ENCODE peak calls at places on chromosomes 12 and 14, in four cellular contexts. E, D, Y and I are unnamed samples.
A peak's percentile ranks its signal among the peaks of the same experiment; 100 is the strongest.

GRCh38 chr14:73843296-73843695 is 8.3 kb upstream of the PTGR2 start:
- DNase-seq in E (no peak), D (no peak), Y (no peak), I (no peak)

GRCh38 chr14:103056322-103057027 is 874 bp downstream of the CDC42BPB start:
- DNase-seq in E (no peak), D (no peak), Y (peak; percentile 54), I (peak; percentile 89)

GRCh38 chr12:132460571-132460970 is 29.4 kb upstream of the FBRSL1 start:
- DNase-seq in E (no peak), D (no peak), Y (no peak), I (peak; percentile 11)

GRCh38 chr12:131130311-131130911 is 176.7 kb downstream of the ADGRD1 start:
- DNase-seq in E (no peak), D (no peak), Y (no peak), I (no peak)

GRCh38 chr14:48125654-48126053 is 450.2 kb upstream of the MDGA2 start:
- DNase-seq in E (no peak), D (no peak), Y (no peak), I (no peak)

GRCh38 chr14:50590464-50590863 is 30.5 kb downstream of the ATL1 start:
- DNase-seq in E (no peak), D (no peak), Y (no peak), I (no peak)

GRCh38 chr12:30967026-30967425 is 40.5 kb downstream of the TSPAN11 start:
- DNase-seq in E (no peak), D (no peak), Y (no peak), I (no peak)

GRCh38 chr14:54776361-54777001 is 126.1 kb downstream of the GCH1 start:
- DNase-seq in E (peak; percentile 9), D (no peak), Y (no peak), I (peak; percentile 72)

GRCh38 chr12:73964641-73965040 is 573.0 kb upstream of the ATXN7L3B start:
- DNase-seq in E (no peak), D (no peak), Y (no peak), I (no peak)

GRCh38 chr14:92040431-92041040 is 677 bp upstream of the TRIP11 start:
- DNase-seq in E (no peak), D (no peak), Y (peak; percentile 59), I (no peak)

GRCh38 chr14:68955164-68955921 is 23.8 kb downstream of the ACTN1 start:
- DNase-seq in E (no peak), D (no peak), Y (no peak), I (no peak)

GRCh38 chr12:57092876-57093411 is 4.0 kb downstream of the NAB2 start:
- DNase-seq in E (no peak), D (no peak), Y (no peak), I (no peak)

GRCh38 chr12:108457734-108458361 is 57.2 kb upstream of the FICD start:
- DNase-seq in E (no peak), D (no peak), Y (no peak), I (no peak)

GRCh38 chr14:91195881-91196280 is 48.6 kb downstream of the GPR68 start:
- DNase-seq in E (no peak), D (no peak), Y (no peak), I (no peak)

DNA sequence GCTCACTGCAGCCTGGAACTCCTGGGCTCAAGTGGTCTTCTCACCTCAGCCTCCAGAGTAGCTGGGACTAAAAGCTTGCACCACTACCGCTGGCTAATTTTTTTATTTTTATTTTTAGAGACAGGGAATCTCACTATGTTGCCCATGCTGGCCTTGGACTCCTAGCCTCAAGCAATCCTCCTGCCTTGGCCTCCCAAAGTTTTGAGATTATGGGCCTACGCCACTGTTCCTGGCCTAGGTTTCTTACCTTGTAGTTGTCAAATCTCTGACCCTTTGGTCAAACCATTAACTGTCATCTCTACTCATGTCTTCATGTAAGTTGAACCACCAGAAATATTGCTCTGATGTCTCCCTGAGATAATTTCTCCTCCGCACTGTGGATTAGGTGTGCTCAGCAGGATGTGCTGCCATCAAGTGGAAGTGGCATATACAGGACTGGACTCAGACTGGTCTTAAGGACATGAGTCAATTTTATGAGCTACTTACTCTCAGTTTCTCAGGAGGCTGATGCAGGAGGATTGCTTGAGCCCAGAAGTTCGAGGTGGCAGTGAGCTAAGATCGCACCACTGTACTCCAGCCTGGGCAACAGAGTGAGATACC is 28.5 kb downstream of the ACTR6 start:
- DNase-seq in E (no peak), D (no peak), Y (no peak), I (no peak)
- TF ChIP-seq CTCF in E (no peak), D (no peak), Y (no peak), I (no peak)

DNA sequence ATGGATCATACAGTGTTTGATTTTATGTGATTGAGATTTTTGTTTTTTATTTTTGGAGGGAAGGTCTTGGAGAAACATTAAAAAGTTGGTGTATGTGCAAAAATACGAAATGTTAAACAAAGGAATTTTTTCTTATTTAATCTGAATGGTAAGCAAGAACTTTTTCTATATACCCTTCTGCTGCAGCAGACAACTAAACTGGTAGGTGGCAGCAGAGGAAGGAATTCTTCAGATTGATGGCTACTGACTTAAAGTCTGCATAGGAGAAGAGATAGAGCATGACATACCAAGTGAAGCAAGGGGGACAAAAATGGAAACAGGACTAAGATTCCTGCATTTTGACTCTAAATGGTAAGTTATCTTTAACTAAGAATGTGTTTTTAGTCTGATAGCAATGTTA is 42.0 kb upstream of the A2ML1 start:
- DNase-seq in E (no peak), D (no peak), Y (no peak), I (no peak)
- TF ChIP-seq CTCF in E (no peak), D (no peak), Y (peak; percentile 18), I (peak; percentile 44)

DNA sequence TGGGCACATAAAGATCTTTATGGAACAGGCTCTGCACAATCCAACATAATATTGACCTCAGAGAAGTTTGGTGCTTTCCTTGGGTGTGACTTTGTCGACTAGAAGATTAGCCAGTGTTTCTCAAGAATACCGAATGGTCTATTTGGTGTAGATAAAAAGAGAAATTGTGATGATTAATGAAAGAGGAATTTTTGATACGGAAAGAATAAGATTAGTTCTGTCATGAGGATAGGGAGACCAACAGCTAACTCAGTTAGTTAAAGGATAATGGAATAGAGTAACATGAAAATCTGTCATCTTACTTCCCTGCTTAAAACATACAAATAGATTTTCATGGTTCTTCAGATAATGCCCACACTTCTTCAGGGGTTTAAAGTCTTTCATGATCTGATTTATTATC is 24.2 kb downstream of the PTPRO start:
- DNase-seq in E (no peak), D (no peak), Y (no peak), I (no peak)
- TF ChIP-seq CTCF in E (no peak), D (no peak), Y (no peak), I (no peak)

GRCh38 chr12:54689984-54690383 is 41.8 kb upstream of the DCD start:
- DNase-seq in E (no peak), D (no peak), Y (no peak), I (no peak)
- TF ChIP-seq CTCF in E (no peak), D (no peak), Y (no peak), I (no peak)

GRCh38 chr14:76456200-76456599 is 80.3 kb downstream of the ESRRB start:
- DNase-seq in E (no peak), D (no peak), Y (peak; percentile 20), I (no peak)
- TF ChIP-seq CTCF in E (peak; percentile 41), D (peak; percentile 31), Y (peak; percentile 18), I (peak; percentile 51)

GRCh38 chr14:45287609-45288008 is 34.6 kb upstream of the MIS18BP1 start:
- DNase-seq in E (no peak), D (no peak), Y (no peak), I (no peak)

GRCh38 chr14:45290547-45290946 is 37.5 kb upstream of the MIS18BP1 start:
- DNase-seq in E (no peak), D (no peak), Y (no peak), I (no peak)

DNA sequence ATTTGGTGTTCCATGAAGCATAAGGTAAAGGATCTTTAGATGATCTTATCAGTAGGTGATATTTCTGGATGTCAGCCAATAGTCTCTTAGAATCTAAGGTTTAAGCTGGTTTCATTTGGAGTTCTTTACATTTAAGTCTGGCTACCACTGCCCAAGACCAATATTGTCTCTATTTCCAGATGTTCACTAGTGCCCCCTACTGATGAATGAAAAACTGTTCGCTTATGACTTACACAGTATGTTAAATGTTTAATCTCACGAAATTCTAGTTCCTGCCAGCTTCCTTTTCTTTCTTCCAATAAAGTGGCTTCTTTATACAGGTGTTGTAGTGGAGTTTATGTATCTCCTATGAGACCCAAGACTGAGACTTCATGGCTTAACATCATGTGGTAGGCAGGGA is 31.8 kb upstream of the MIS18BP1 start:
- DNase-seq in E (no peak), D (no peak), Y (no peak), I (no peak)
- TF ChIP-seq CTCF in E (no peak), D (no peak), Y (no peak), I (no peak)

GRCh38 chr12:98419795-98420402 is 95.5 kb upstream of the TMPO start:
- DNase-seq in E (no peak), D (no peak), Y (no peak), I (no peak)
- TF ChIP-seq CTCF in E (no peak), D (no peak), Y (no peak), I (no peak)

DNA sequence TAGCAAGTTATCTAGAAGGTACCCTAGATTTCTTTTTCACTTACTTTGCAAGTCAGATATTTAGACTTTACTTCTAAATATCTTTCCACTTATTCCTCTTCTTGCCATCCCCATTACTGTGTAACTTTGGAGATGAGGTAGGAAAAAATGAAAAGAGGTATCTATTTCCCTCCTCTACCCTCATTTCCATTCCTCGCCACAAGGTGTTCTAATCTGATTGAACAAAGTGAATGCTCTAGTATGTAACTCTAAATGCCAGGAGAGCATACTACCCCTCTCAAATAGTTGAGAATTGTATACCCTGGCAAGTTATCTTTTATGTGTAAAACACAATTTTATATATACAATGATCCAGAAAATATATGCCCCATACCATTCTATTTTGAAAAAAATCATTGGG is 1.7 kb upstream of the LDHB start:
- DNase-seq in E (no peak), D (no peak), Y (no peak), I (no peak)
- TF ChIP-seq CTCF in E (peak; percentile 30), D (peak; percentile 47), Y (no peak), I (no peak)